ENCODE peak calls at places on chromosomes 5 and 9, in six cellular contexts. J, M, Q, V, R and K are unnamed samples. For H3K4me1, the result is how much of the 10 kb centered on the place peaks cover.

GRCh38 chr5:53667621-53668020 is 107.2 kb downstream of the NDUFS4 start:
- DNase-seq in M (no peak), J (no peak), Q (no peak), R (no peak), V (no peak), K (no peak)

GRCh38 chr5:37710965-37711364 is 128.9 kb downstream of the GDNF start:
- DNase-seq in V (no peak), R (no peak), Q (no peak), M (no peak), J (no peak), K (no peak)

GRCh38 chr5:31853398-31854135 is 214.6 kb downstream of the PDZD2 start:
- DNase-seq in Q (no peak), V (no peak), R (no peak), M (no peak), J (peak), K (no peak)

GRCh38 chr5:128084228-128085167 is 932 bp downstream of the SLC12A2 start:
- DNase-seq in R (peak), V (peak), M (no peak), J (peak), Q (peak), K (peak)

GRCh38 chr5:74673011-74673790 is 11.8 kb upstream of the HEXB start:
- DNase-seq in J (no peak), V (no peak), R (no peak), Q (no peak), M (no peak), K (peak)

GRCh38 chr5:13973724-13974123 is 29.2 kb upstream of the DNAH5 start:
- DNase-seq in M (no peak), Q (no peak), V (no peak), J (no peak), R (no peak), K (no peak)

GRCh38 chr9:81798606-81799005 is 109.3 kb upstream of the TLE1 start:
- DNase-seq in Q (no peak), R (no peak), V (no peak), J (no peak), M (no peak), K (peak)

GRCh38 chr5:57939771-57940170 is 457.2 kb upstream of the ACTBL2 start:
- DNase-seq in Q (no peak), M (no peak), J (no peak), R (no peak), V (no peak), K (no peak)

GRCh38 chr9:131667576-131667975 is 72.3 kb downstream of the RAPGEF1 start:
- DNase-seq in V (no peak), R (no peak), J (no peak), M (no peak), Q (no peak), K (no peak)

GRCh38 chr9:129236441-129237145 is 58.5 kb upstream of the IER5L start:
- DNase-seq in R (peak), V (no peak), M (no peak), Q (no peak), J (no peak), K (no peak)

GRCh38 chr5:179327026-179327735 is 18.1 kb downstream of the ADAMTS2 start:
- DNase-seq in R (no peak), M (no peak), Q (no peak), J (no peak), V (no peak), K (no peak)

GRCh38 chr5:133977858-133978257 is 9.4 kb upstream of the C5orf15 start:
- DNase-seq in V (no peak), M (no peak), R (no peak), Q (no peak), J (no peak), K (peak)

GRCh38 chr9:95264954-95265615 is 52.4 kb downstream of the FANCC start:
- DNase-seq in J (no peak), V (no peak), R (no peak), Q (no peak), M (no peak), K (peak)

GRCh38 chr9:125815568-125815967 is 68.4 kb downstream of the PBX3 start:
- DNase-seq in M (no peak), R (no peak), Q (no peak), J (no peak), V (no peak), K (no peak)

GRCh38 chr5:1004598-1005361 is 3.8 kb upstream of the NKD2 start:
- DNase-seq in R (peak), V (no peak), M (peak), J (peak), Q (peak), K (peak)

GRCh38 chr5:155389498-155389897 is 375.9 kb downstream of the KIF4B start:
- DNase-seq in M (no peak), V (no peak), J (no peak), R (no peak), Q (no peak), K (no peak)

GRCh38 chr9:129351642-129352151 is 173.6 kb upstream of the IER5L start:
- DNase-seq in J (no peak), R (peak), M (no peak), Q (peak), V (peak), K (peak)

GRCh38 chr5:85132269-85132668 is 747.6 kb upstream of the EDIL3 start:
- DNase-seq in R (no peak), M (no peak), V (no peak), Q (no peak), J (no peak), K (peak)

GRCh38 chr5:74588415-74588814 is 52.1 kb downstream of the ENC1 start:
- DNase-seq in V (no peak), J (no peak), M (no peak), Q (no peak), R (no peak), K (no peak)

GRCh38 chr5:36796171-36796570 is 80.4 kb upstream of the NIPBL start:
- DNase-seq in V (no peak), R (no peak), M (no peak), J (no peak), Q (no peak), K (peak)

GRCh38 chr5:157710431-157710830 is 20.8 kb upstream of the THG1L start:
- DNase-seq in M (no peak), R (no peak), J (no peak), Q (no peak), V (no peak), K (no peak)

GRCh38 chr5:96209829-96210228 is 223.2 kb downstream of the PCSK1 start:
- DNase-seq in V (no peak), M (no peak), Q (no peak), J (no peak), R (no peak), K (no peak)

GRCh38 chr5:98663521-98663920 is 109.9 kb upstream of the RGMB start:
- DNase-seq in J (no peak), Q (no peak), M (no peak), R (no peak), V (no peak), K (no peak)

GRCh38 chr9:124659099-124659659 is 111.9 kb downstream of the NR6A1 start:
- DNase-seq in V (peak), M (peak), Q (peak), R (peak), J (peak), K (peak)

GRCh38 chr5:15966066-15966640 is 213.4 kb downstream of the MARCHF11 start:
- DNase-seq in Q (no peak), M (no peak), J (no peak), V (no peak), R (no peak), K (no peak)

GRCh38 chr5:67901816-67902496 is 313.6 kb upstream of the PIK3R1 start:
- DNase-seq in Q (no peak), J (no peak), R (no peak), M (no peak), V (no peak), K (no peak)

GRCh38 chr9:5586391-5586802 is 42.5 kb upstream of the RIC1 start:
- DNase-seq in Q (no peak), R (no peak), V (no peak), M (no peak), J (no peak), K (peak)

GRCh38 chr5:143717400-143717799 is 94.6 kb upstream of the HMHB1 start:
- DNase-seq in Q (no peak), R (no peak), V (no peak), J (no peak), M (no peak), K (peak)

GRCh38 chr9:347667-348292 is 133.1 kb downstream of the DOCK8 start:
- DNase-seq in R (no peak), Q (peak), M (no peak), J (no peak), V (no peak), K (peak)

GRCh38 chr5:35319231-35320002 is 89.1 kb upstream of the PRLR start:
- DNase-seq in V (no peak), Q (no peak), R (no peak), M (peak), J (peak), K (peak)

GRCh38 chr5:102937916-102938315 is 182.0 kb downstream of the GIN1 start:
- DNase-seq in R (no peak), M (no peak), V (no peak), J (no peak), Q (no peak), K (no peak)

GRCh38 chr9:78038620-78039300 is 7.1 kb upstream of the GNAQ start:
- DNase-seq in R (no peak), J (no peak), M (no peak), V (no peak), Q (no peak), K (no peak)

GRCh38 chr5:164881442-164881841 is 1376.0 kb downstream of the MAT2B start:
- DNase-seq in V (no peak), M (no peak), Q (no peak), R (no peak), J (no peak), K (no peak)

GRCh38 chr5:1103505-1104326 is 8.1 kb downstream of the SLC12A7 start:
- DNase-seq in V (no peak), Q (no peak), J (peak), R (peak), M (peak), K (no peak)

GRCh38 chr9:26053954-26054353 is 375.7 kb upstream of the TUSC1 start:
- DNase-seq in R (no peak), M (no peak), Q (no peak), J (no peak), V (no peak), K (no peak)

DNA sequence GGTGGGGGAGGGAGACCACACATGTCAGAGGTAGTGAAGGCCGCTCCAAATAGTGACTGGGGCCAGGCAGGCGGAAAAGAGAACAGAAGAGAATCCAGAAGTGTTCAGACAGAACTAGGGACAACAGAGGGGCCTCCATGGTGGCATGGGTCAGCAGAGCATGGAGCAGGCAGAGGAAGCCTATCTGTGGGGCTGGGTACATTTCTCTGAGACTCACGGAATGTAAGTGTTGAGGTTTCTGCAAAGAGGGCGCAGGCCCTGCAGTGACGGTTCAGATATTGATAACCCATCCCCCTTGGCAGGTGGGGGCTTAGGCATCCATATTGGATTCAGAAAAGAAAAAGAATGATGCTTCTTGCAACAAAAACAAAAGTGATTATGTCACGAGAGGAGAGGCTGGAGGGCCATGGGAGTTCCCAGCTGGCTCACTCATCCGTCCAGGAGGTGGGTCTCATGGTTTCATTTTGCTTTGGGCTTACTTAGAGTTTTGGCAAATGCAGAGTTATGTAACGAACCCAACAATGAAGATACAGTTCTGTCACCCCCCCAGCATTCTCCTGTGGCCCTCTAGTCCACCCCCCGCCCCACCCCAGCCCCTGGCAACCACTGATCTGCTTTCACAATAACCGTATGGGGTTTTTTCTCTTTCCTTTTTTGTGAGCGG is 5.4 kb upstream of the RMND5B start:
- DNase-seq in Q (no peak), V (no peak), R (no peak), J (no peak), M (no peak), K (no peak)
- H3K4me1 ChIP-seq in Q (under half), V (under half), R (under half), J (under half), M (under half), K (under half)

GRCh38 chr5:42514759-42515158 is 91.5 kb downstream of the GHR start:
- DNase-seq in V (peak), M (no peak), R (no peak), J (no peak), Q (no peak), K (no peak)
- H3K4me1 ChIP-seq in V (under half), M (under half), R (under half), J (under half), Q (under half), K (under half)

GRCh38 chr9:115837618-115838017 is 316.0 kb upstream of the PAPPA start:
- DNase-seq in V (no peak), M (no peak), R (no peak), J (no peak), Q (no peak), K (no peak)

GRCh38 chr9:115838417-115838816 is 315.2 kb upstream of the PAPPA start:
- DNase-seq in J (no peak), V (no peak), R (no peak), Q (no peak), M (no peak), K (no peak)
- H3K4me1 ChIP-seq in J (under half), V (under half), R (under half), Q (under half), M (under half), K (under half)

GRCh38 chr5:56455417-56455816 is 222.3 kb upstream of the ANKRD55 start:
- DNase-seq in Q (no peak), J (no peak), R (no peak), M (no peak), V (no peak), K (no peak)
- H3K4me1 ChIP-seq in Q (under half), J (under half), R (under half), M (under half), V (under half), K (under half)

GRCh38 chr9:121328876-121329681 is 41.0 kb downstream of the STOM start:
- DNase-seq in M (no peak), J (no peak), Q (no peak), V (no peak), R (no peak), K (no peak)
- H3K4me1 ChIP-seq in M (under half), J (under half), Q (under half), V (under half), R (under half), K (under half)

GRCh38 chr9:99322299-99322698 is 100.2 kb downstream of the SEC61B start:
- DNase-seq in V (no peak), Q (no peak), M (no peak), R (no peak), J (no peak), K (no peak)
- H3K4me1 ChIP-seq in V (under half), Q (under half), M (under half), R (under half), J (under half), K (under half)

GRCh38 chr9:137455361-137455991 is 3.7 kb downstream of the NSMF start:
- DNase-seq in R (no peak), Q (no peak), V (no peak), M (no peak), J (no peak), K (no peak)
- H3K4me1 ChIP-seq in R (under half), Q (under half), V (under half), M (under half), J (half or more), K (half or more)

GRCh38 chr5:177363565-177363964 is 5.8 kb downstream of the RGS14 start:
- DNase-seq in R (no peak), V (no peak), Q (no peak), M (no peak), J (no peak), K (no peak)
- H3K4me1 ChIP-seq in R (under half), V (under half), Q (under half), M (under half), J (half or more), K (under half)